ENCODE peak calls at places on chromosomes 4 and X, in eight cellular contexts. E is A549; P is mesothelial cell of epicardium; U is Calu3; V is esophagus squamous epithelium; K is BJ; L is CD8-positive, alpha-beta T cell; D is fibroblast of mammary gland. T is an unnamed sample.

GRCh38 chrX:40272141-40272540 is 174.4 kb upstream of the BCOR start:
- DNase-seq in E (no peak), P (no peak), U (no peak), V (no peak), K (no peak), L (no peak), D (no peak), T (no peak)

GRCh38 chr4:6532658-6533057 is 42.3 kb upstream of the MAN2B2 start:
- DNase-seq in E (no peak), P (no peak), U (no peak), V (no peak), K (no peak), L (no peak), D (no peak), T (no peak)

GRCh38 chrX:69192603-69193002 is 27.4 kb upstream of the PJA1 start:
- DNase-seq in E (no peak), P (no peak), U (no peak), V (no peak), K (no peak), L (no peak), D (no peak), T (no peak)

GRCh38 chrX:70439016-70439415 is 5.6 kb upstream of the DLG3 start:
- DNase-seq in E (no peak), P (no peak), U (no peak), V (no peak), K (no peak), L (no peak), D (peak), T (peak)

GRCh38 chrX:120446503-120446902 is 22.6 kb downstream of the LAMP2 start:
- DNase-seq in E (peak), P (no peak), U (no peak), V (no peak), K (peak), L (no peak), D (peak), T (no peak)

GRCh38 chrX:152927858-152928760 is 30.2 kb downstream of the ZNF185 start:
- DNase-seq in E (no peak), P (no peak), U (no peak), V (no peak), K (no peak), L (no peak), D (no peak), T (no peak)

GRCh38 chr4:74426101-74426500 is 18.8 kb upstream of the AREG start:
- DNase-seq in E (no peak), P (no peak), U (no peak), V (no peak), K (peak), L (no peak), D (peak), T (no peak)

GRCh38 chr4:88791274-88791673 is 93.6 kb upstream of the NAP1L5 start:
- DNase-seq in E (peak), P (no peak), U (no peak), V (no peak), K (no peak), L (no peak), D (peak), T (peak)

GRCh38 chr4:136103616-136104015 is 1428.7 kb downstream of the PCDH18 start:
- DNase-seq in E (no peak), P (no peak), U (no peak), V (no peak), K (no peak), L (no peak), D (no peak), T (no peak)

GRCh38 chr4:20276848-20277247 is 25.1 kb downstream of the SLIT2 start:
- DNase-seq in E (no peak), P (no peak), U (no peak), V (no peak), K (no peak), L (no peak), D (no peak), T (no peak)

GRCh38 chr4:46270986-46271596 is 118.8 kb downstream of the GABRA2 start:
- DNase-seq in E (peak), P (no peak), U (no peak), V (no peak), K (no peak), L (no peak), D (peak), T (peak)

GRCh38 chr4:55445921-55446577 is 50.3 kb downstream of the TMEM165 start:
- DNase-seq in E (no peak), P (no peak), U (no peak), V (no peak), K (peak), L (no peak), D (peak), T (no peak)

GRCh38 chr4:127006509-127006908 is 626.2 kb upstream of the INTU start:
- DNase-seq in E (no peak), P (no peak), U (no peak), V (no peak), K (no peak), L (no peak), D (no peak), T (no peak)

GRCh38 chrX:13212191-13212651 is 107.6 kb downstream of the ATXN3L start:
- DNase-seq in E (no peak), P (no peak), U (no peak), V (no peak), K (no peak), L (no peak), D (peak), T (no peak)

GRCh38 chr4:166882221-166882620 is 352.1 kb downstream of the SPOCK3 start:
- DNase-seq in E (no peak), P (no peak), U (no peak), V (no peak), K (no peak), L (no peak), D (no peak), T (no peak)

GRCh38 chrX:139429913-139430312 is 100.6 kb upstream of the F9 start:
- DNase-seq in E (peak), P (no peak), U (no peak), V (no peak), K (no peak), L (no peak), D (peak), T (no peak)

GRCh38 chr4:98638661-98639060 is 19.8 kb downstream of the TSPAN5 start:
- DNase-seq in E (no peak), P (no peak), U (no peak), V (no peak), K (no peak), L (no peak), D (peak), T (no peak)

GRCh38 chr4:6917445-6918241 is 8.0 kb downstream of the TBC1D14 start:
- DNase-seq in E (peak), P (no peak), U (peak), V (peak), K (no peak), L (no peak), D (no peak), T (peak)

GRCh38 chr4:10623241-10623640 is 61.3 kb downstream of the CLNK start:
- DNase-seq in E (no peak), P (no peak), U (no peak), V (no peak), K (no peak), L (no peak), D (no peak), T (no peak)

GRCh38 chrX:99798951-99799350 is 611.1 kb downstream of the PCDH19 start:
- DNase-seq in E (no peak), P (no peak), U (no peak), V (no peak), K (no peak), L (no peak), D (no peak), T (no peak)

GRCh38 chrX:97806238-97806637 is 922.5 kb downstream of the RPA4 start:
- DNase-seq in E (peak), P (no peak), U (no peak), V (no peak), K (no peak), L (no peak), D (peak), T (no peak)

GRCh38 chr4:38601244-38601915 is 62.6 kb upstream of the KLF3 start:
- DNase-seq in E (peak), P (no peak), U (peak), V (no peak), K (no peak), L (no peak), D (peak), T (no peak)

GRCh38 chrX:133923113-133923512 is 62.3 kb downstream of the GPC3 start:
- DNase-seq in E (no peak), P (no peak), U (no peak), V (no peak), K (no peak), L (no peak), D (no peak), T (peak)

GRCh38 chr4:47462799-47463234 is 685 bp downstream of the COMMD8 start:
- DNase-seq in E (no peak), P (no peak), U (no peak), V (no peak), K (no peak), L (no peak), D (peak), T (peak)

GRCh38 chr4:152100378-152101201 is 339.8 kb upstream of the GATB start:
- DNase-seq in E (no peak), P (no peak), U (no peak), V (no peak), K (no peak), L (peak), D (no peak), T (peak)

GRCh38 chrX:19332983-19333382 is 10.7 kb upstream of the PDHA1 start:
- DNase-seq in E (no peak), P (no peak), U (no peak), V (no peak), K (no peak), L (no peak), D (peak), T (no peak)

DNA sequence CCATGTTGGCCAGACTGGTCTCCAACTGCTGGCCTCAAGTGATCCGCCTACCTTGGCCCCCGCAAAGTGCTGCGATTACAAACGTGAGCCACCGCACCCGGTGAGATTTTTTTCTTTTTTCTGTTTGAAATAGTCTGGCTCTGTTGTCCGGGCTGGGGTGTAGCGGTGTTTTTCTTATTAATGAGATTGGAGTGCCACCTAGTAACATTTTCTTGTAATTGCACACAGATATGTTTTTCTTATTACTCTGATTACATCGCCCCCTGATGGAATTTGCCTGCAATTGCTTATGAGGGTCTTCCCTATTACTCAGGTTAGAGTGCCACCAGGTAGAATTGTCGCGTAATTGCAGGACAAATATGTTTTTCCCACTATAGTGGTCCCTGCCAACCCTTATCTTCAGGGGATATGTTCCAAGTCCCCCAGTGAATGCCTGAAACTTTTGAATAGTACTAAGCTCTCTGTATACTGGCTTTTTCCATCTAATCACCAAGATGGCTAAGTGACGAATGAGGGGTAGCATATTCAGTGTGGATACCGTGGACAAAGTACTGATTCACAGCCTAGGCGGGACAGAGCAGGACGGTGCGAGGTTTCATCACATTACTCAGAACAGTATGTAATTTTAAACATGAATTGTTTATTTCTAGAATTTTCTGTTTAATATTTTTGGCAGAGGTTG is 8.6 kb upstream of the PDHA1 start:
- DNase-seq in E (peak), P (no peak), U (no peak), V (no peak), K (no peak), L (no peak), D (peak), T (peak)
- TF ChIP-seq CTCF in E (peak), P (peak), U (no peak), V (peak), K (no peak), L (no peak), D (peak), T (peak)

DNA sequence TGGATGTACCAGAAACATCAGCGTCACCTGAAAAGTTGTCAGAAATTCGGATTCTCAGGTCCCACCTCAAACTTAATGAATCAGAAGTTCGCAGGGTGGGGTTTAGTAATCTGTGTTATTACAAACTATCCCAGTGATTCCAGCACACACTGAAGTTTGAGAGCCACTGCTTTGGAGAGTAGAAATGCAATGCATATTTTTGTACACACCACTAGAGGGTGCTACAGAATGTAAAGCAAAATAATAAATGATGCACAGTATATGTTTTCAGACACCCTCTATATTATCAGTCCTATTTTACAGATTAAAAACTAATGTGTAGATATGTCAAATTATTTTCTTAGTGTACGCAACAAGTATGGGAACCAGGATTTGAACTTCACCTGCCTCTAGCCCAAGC is 2.5 kb upstream of the MORF4L2 start:
- DNase-seq in E (peak), P (no peak), U (no peak), V (no peak), K (no peak), L (no peak), D (peak), T (peak)
- TF ChIP-seq CTCF in E (peak), P (peak), U (peak), V (peak), K (peak), L (peak), D (peak), T (peak)

GRCh38 chr4:185471235-185472062 is at the start of gene CCDC110:
- DNase-seq in E (peak), P (peak), U (peak), V (peak), K (peak), L (peak), D (peak), T (peak)
- TF ChIP-seq CTCF in E (peak), P (peak), U (peak), V (peak), K (peak), L (peak), D (no peak), T (peak)

GRCh38 chr4:150348079-150348478 is 233.9 kb upstream of the MAB21L2 start:
- DNase-seq in E (no peak), P (no peak), U (no peak), V (no peak), K (peak), L (no peak), D (peak), T (no peak)

GRCh38 chr4:150342945-150343344 is 239.0 kb upstream of the MAB21L2 start:
- DNase-seq in E (no peak), P (no peak), U (no peak), V (no peak), K (no peak), L (no peak), D (no peak), T (no peak)

GRCh38 chr4:150343796-150344195 is 238.2 kb upstream of the MAB21L2 start:
- DNase-seq in E (no peak), P (no peak), U (no peak), V (no peak), K (no peak), L (no peak), D (no peak), T (no peak)
- TF ChIP-seq CTCF in E (no peak), P (no peak), U (no peak), V (no peak), K (no peak), L (no peak), D (no peak), T (no peak)

DNA sequence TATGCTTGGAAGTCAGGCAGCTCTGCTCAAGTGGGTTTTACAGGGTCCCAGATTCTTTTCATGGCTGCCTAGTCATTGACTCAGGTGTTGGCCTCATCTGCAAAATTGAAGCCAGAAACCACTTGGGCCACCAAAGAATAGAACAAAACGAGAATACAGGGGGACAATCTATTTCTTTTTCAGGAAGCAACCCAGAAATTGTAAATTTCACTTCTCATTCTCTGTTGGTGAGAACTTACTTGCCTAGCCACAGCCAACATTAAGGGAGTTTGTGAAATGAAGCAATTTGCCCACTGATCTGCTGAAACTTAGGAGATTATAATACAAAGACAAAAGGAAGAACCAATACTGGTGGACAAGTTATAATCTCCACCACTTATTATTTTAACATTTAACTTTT is 8.6 kb upstream of the TKTL2 start:
- DNase-seq in E (no peak), P (no peak), U (no peak), V (no peak), K (no peak), L (no peak), D (no peak), T (peak)
- TF ChIP-seq CTCF in E (no peak), P (no peak), U (no peak), V (no peak), K (no peak), L (no peak), D (no peak), T (no peak)

DNA sequence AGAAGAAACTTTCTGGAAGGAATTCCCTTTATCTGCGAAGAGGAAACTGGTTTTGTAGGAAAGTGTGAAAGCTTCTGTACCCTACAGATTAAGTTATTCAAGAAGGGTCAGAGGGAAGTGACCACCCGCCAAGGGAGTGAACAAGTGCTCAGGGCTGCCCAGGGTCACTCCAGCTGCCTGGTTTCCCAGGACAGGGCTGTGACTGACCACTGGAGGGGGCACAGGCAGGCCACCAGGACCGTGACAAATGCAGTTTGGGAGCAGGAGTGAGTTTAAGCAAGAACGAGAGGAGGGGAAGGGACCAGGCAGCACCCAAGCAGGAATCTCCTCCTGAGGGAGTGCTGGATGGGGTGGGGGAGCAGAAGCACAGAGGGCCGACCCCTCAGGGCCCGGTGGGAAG is 34.2 kb downstream of the ZFYVE28 start:
- DNase-seq in E (no peak), P (no peak), U (no peak), V (no peak), K (no peak), L (no peak), D (no peak), T (no peak)
- TF ChIP-seq CTCF in E (no peak), P (no peak), U (no peak), V (no peak), K (no peak), L (no peak), D (no peak), T (no peak)

DNA sequence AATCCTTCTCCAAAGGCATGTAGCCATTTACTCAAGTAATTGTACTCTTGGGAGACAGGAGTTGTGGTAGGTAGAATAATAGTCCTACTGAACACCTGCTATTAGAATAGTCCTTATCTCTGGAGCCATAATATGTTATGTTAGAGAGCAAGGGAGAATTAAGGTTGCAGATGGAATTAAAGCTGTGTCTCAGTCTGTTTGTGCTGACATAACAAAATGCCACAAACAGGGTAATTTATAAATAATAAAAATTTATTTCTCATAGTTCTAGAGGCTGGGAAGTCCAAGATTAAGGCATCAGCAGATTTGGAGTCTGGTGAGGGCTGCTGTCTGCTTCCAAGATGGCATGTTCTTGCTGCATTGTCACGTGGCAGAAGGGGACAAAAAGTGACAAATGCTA is 24.2 kb upstream of the FRAS1 start:
- DNase-seq in E (no peak), P (no peak), U (no peak), V (no peak), K (no peak), L (no peak), D (no peak), T (no peak)
- TF ChIP-seq CTCF in E (no peak), P (no peak), U (no peak), V (no peak), K (no peak), L (no peak), D (no peak), T (no peak)

GRCh38 chr4:150540536-150540935 is 41.4 kb upstream of the MAB21L2 start:
- DNase-seq in E (no peak), P (no peak), U (no peak), V (no peak), K (no peak), L (no peak), D (no peak), T (no peak)

GRCh38 chr4:150533673-150534072 is 48.3 kb upstream of the MAB21L2 start:
- DNase-seq in E (no peak), P (no peak), U (no peak), V (no peak), K (no peak), L (no peak), D (no peak), T (no peak)

GRCh38 chr4:150534818-150535217 is 47.1 kb upstream of the MAB21L2 start:
- DNase-seq in E (no peak), P (no peak), U (no peak), V (no peak), K (no peak), L (no peak), D (no peak), T (no peak)
- TF ChIP-seq CTCF in E (no peak), P (no peak), U (no peak), V (no peak), K (no peak), L (no peak), D (no peak), T (no peak)

DNA sequence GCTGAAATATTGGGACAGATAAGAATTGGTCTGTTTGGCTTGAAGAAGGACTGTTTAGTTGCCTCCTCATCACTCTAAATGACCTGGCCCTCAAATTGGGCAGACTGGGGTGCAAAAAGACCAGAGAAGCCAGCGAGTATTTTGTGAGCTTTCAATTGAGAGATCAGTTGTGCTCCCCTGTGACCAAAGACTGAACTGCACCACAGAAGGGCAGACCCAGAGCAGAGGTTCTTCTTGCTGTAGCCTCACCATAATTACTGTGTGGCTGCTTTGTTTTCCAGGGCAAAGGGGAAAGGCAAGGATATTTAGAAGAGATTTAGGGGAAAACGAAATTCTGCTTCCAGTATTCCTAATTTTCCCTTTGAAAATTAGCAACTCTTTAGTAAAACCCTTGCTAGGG is 104.0 kb upstream of the MBNL3 start:
- DNase-seq in E (peak), P (no peak), U (peak), V (no peak), K (no peak), L (no peak), D (peak), T (peak)
- TF ChIP-seq CTCF in E (no peak), P (no peak), U (peak), V (peak), K (peak), L (no peak), D (peak), T (peak)

GRCh38 chr4:174222266-174222872 is 61.1 kb downstream of the FBXO8 start:
- DNase-seq in E (peak), P (no peak), U (peak), V (no peak), K (no peak), L (no peak), D (peak), T (peak)
- TF ChIP-seq CTCF in E (peak), P (peak), U (peak), V (no peak), K (peak), L (peak), D (peak), T (peak)